ENCODE peak calls at places on chromosomes 6 and 20, in five cellular contexts. B, Y, I, N and X are unnamed samples.

GRCh38 chr6:18720075-18720474 is 332.9 kb downstream of the RNF144B start:
- DNase-seq in N (no peak), I (no peak), B (no peak), Y (no peak), X (no peak)

GRCh38 chr6:126546771-126547170 is 206.9 kb downstream of the CENPW start:
- DNase-seq in B (no peak), Y (no peak), N (no peak), I (no peak), X (no peak)

GRCh38 chr6:120378582-120379220 is 955.6 kb downstream of the TBC1D32 start:
- DNase-seq in Y (no peak), I (peak), N (no peak), B (no peak), X (peak)

GRCh38 chr6:152697634-152698033 is at the start of gene MYCT1:
- DNase-seq in N (no peak), B (no peak), I (no peak), Y (no peak), X (no peak)

GRCh38 chr6:100023798-100024197 is 29.8 kb upstream of the MCHR2 start:
- DNase-seq in I (no peak), B (no peak), N (no peak), Y (no peak), X (no peak)

GRCh38 chr6:122033564-122034181 is 365.8 kb upstream of the HSF2 start:
- DNase-seq in N (no peak), Y (no peak), I (peak), B (peak), X (peak)

GRCh38 chr6:10414766-10415592 is at the start of gene TFAP2A:
- DNase-seq in B (peak), N (no peak), Y (peak), I (peak), X (no peak)

GRCh38 chr20:35273449-35274171 is 4.3 kb downstream of the MMP24OS start:
- DNase-seq in I (no peak), N (no peak), Y (no peak), B (no peak), X (no peak)

GRCh38 chr6:26286168-26286854 is 78.7 kb upstream of the BTN3A2 start:
- DNase-seq in N (no peak), B (peak), I (peak), Y (peak), X (peak)

GRCh38 chr6:128335963-128336362 is 184.4 kb downstream of the PTPRK start:
- DNase-seq in B (no peak), Y (no peak), N (no peak), I (no peak), X (no peak)

GRCh38 chr6:169590376-169590939 is 111.4 kb downstream of the WDR27 start:
- DNase-seq in I (no peak), Y (no peak), B (no peak), N (no peak), X (no peak)

GRCh38 chr20:12166053-12166717 is 248.5 kb downstream of the BTBD3 start:
- DNase-seq in N (peak), Y (peak), I (no peak), B (peak), X (peak)

GRCh38 chr6:15913573-15913972 is 215.3 kb upstream of the MYLIP start:
- DNase-seq in N (no peak), I (no peak), B (no peak), Y (no peak), X (no peak)

GRCh38 chr6:161001421-161001820 is 9.9 kb downstream of the MAP3K4 start:
- DNase-seq in I (no peak), B (no peak), Y (no peak), N (no peak), X (no peak)

GRCh38 chr6:168744866-168745265 is 303.9 kb downstream of the SMOC2 start:
- DNase-seq in I (no peak), Y (no peak), B (no peak), N (no peak), X (no peak)

GRCh38 chr20:51800769-51801219 is 1.5 kb downstream of the SALL4 start:
- DNase-seq in N (no peak), B (no peak), Y (no peak), I (no peak), X (peak)

GRCh38 chr6:81169166-81169565 is 583.3 kb downstream of the TENT5A start:
- DNase-seq in B (peak), Y (no peak), I (no peak), N (no peak), X (peak)

GRCh38 chr6:18432180-18432579 is 45.0 kb downstream of the RNF144B start:
- DNase-seq in Y (no peak), N (peak), B (peak), I (no peak), X (peak)

GRCh38 chr20:59121714-59122376 is 41.8 kb upstream of the ZNF831 start:
- DNase-seq in N (no peak), B (no peak), Y (no peak), I (no peak), X (no peak)

GRCh38 chr20:38270869-38271608 is 10.5 kb upstream of the KIAA1755 start:
- DNase-seq in I (no peak), Y (no peak), B (peak), N (peak), X (peak)

GRCh38 chr20:38271609-38272120 is 11.1 kb upstream of the KIAA1755 start:
- DNase-seq in Y (no peak), I (no peak), N (no peak), B (no peak), X (no peak)

GRCh38 chr20:38272961-38273360 is 12.4 kb upstream of the KIAA1755 start:
- DNase-seq in N (no peak), Y (no peak), B (peak), I (no peak), X (peak)

GRCh38 chr20:38269715-38270114 is 9.2 kb upstream of the KIAA1755 start:
- DNase-seq in Y (no peak), N (no peak), I (no peak), B (no peak), X (no peak)

DNA sequence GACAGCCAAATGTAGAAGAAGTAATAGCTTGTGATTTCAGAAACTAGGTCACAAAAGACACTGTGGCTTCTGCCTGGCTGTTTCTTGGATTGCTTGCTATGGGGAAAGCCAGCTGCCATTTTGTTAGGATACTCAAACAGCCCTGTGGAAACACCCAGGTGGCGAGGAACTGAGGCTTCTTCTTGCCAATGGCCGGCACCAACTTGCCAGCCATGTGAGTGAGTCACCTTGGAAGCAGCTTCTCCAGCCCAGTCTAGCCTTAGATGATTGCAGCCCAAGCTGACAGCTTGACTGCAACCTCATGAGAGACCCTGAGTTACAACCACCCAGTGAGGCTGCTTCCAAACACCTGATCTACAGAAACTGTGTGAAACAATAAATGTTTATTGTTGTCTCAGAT is 11.9 kb upstream of the KIAA1755 start:
- DNase-seq in B (no peak), I (no peak), N (no peak), Y (no peak), X (peak)
- H3K4me3 ChIP-seq in B (no peak), I (no peak), N (no peak), Y (no peak), X (no peak)

GRCh38 chr6:44062771-44063560 is 64.3 kb downstream of the MRPL14 start:
- DNase-seq in N (no peak), I (peak), B (no peak), Y (no peak), X (no peak)
- TF ChIP-seq CTCF in N (peak), I (peak), B (peak), Y (peak), X (peak)

DNA sequence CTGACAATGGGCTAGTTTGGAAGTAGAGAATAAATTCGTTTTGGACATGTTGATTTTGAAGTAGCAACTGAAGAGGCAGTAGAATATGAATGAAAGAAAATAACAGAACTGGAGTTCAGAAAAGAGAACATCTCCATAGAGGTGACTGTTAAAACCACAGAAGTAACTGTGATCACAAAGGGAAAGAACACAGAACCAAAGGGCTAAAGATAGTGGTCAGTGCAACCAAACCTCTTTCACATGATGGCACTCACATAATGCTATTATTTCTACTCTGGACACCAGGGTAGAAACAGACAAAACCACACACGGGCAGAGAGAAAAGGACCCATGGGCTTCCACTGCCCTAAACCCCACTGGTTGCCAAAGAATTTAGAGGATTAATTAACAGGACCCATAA is 58.5 kb downstream of the CDK19 start:
- DNase-seq in Y (no peak), I (no peak), N (no peak), B (no peak), X (no peak)
- H3K4me3 ChIP-seq in Y (no peak), I (no peak), N (no peak), B (no peak), X (no peak)

DNA sequence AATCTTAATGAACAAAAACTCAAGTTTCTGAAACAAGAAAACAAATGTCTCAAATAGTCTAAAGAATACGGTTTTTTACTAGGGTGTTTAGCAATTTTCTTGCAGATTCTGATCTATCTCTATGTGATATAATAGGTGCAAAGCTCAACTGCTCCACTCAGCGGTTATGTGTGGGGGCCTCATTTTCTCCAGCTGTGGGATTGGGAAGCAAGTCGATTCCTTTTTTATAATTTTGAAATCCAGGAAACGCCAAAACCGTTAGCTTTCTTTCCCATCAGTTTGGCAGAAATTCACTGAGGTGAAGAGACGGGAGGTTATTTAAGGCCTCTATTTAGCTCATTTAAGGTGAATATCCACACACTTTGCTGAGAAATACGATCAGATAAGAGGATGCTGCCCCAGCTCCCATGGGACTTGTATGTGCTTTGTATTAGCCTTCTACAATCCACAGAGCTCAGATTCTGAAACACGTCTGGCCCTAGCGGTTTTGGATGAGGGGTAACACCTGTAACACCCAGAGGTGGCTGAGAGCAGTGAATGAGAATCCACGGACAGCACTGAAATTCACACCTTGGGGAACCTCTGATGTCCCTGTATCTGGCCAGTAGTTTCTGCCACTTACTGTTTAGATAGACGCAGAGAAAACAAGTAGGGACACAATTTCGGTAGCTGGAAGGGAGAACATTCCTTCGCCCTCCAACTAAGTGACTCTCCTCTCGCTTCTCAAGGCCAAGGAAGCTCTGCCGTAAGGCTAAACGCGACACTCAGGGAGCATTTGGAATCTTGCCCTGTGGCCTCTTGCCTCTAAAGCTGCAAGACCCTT is 6.6 kb upstream of the BCAS4 start:
- DNase-seq in I (peak), Y (no peak), B (peak), N (no peak), X (peak)
- TF ChIP-seq CTCF in I (peak), Y (peak), B (peak), N (peak), X (peak)

GRCh38 chr6:146914563-146915483 is 289.4 kb upstream of the STXBP5 start:
- DNase-seq in Y (peak), I (peak), B (peak), N (peak), X (peak)
- H3K4me3 ChIP-seq in Y (peak), I (peak), B (peak), N (peak), X (peak)

DNA sequence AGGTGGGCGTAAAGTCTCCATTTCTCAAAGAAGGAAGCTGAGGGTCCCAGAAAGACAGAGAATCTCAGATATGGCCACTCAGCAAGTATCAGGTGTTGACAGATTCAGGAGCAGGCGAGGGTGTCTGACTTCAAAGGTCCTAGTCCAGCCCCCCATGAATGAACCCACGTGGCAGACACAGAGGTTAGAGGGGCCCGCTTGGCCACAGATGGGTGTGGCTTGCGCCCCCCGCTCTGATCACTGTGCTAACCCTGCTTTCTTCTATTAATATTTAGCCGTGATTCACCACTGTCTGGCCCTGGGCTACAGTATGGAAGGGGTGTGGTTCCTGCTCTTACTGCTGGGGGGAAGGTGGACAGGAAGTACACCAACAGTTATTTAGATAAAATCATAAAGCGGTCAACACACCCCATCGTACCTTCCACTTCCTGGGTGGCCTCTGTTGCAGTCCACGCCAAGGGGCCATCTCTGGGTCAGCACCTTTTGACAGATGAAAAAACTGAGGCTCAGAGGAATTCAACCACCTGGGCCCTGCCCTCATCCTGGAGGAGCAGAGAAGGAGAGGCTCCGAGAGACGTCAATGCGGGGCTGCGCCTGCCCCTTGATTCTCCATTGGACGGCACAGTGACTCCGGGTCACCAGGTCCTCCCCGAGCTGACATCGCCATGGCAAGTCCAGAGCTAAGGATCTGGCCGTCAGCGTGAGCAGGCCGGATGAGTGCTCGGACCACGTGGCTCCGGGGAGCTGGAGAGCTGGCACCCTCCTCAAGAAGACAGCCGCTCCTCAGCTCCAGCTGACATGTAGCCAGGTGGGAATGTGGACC is 206.3 kb downstream of the PREX1 start:
- DNase-seq in I (peak), N (no peak), B (peak), Y (no peak), X (no peak)
- TF ChIP-seq CTCF in I (no peak), N (no peak), B (no peak), Y (no peak), X (no peak)

GRCh38 chr20:10603378-10603777 is 70.4 kb downstream of the JAG1 start:
- DNase-seq in I (no peak), N (no peak), B (peak), Y (no peak), X (no peak)
- H3K4me3 ChIP-seq in I (no peak), N (no peak), B (no peak), Y (no peak), X (no peak)

GRCh38 chr6:116078522-116078921 is 17.8 kb upstream of the FRK start:
- DNase-seq in Y (no peak), I (no peak), N (no peak), B (no peak), X (no peak)
- TF ChIP-seq CTCF in Y (no peak), I (no peak), N (no peak), B (peak), X (no peak)

DNA sequence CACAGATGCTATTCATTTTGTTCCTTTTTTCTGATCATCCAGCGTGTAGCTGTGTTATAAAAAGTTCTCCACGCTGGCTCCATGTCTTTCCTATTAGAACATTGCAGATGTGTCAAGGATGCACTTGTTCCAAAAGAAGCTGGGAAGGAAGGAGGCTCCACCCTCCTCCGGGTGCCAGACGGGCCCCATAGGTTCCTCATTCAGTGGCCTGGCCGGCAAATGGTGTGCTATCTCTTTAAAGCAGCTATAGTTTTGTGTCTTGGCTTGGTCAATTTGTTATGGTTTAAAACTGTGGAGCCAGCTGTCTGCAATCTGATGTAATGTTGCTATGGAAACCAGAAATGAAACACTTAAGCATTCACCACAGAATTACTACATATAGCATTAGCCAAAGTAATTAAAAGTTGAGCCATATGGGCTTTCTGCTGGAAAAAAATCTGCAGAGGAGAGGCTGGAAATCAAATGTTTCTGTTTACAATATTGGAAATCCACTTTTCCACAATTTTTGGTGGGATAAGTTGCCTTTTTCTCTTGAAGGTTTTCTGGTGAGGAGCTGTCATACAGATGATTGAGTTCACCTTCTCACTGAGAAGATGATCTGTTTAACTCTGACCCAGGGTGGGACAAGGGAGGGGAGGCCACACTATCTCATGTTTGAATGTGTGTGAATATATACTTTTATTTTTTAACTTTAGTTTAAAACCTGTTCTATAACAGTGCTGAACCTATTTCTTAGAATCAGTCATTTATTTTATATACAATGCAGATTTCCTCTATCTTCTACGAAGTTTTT is 167.3 kb downstream of the SASH1 start:
- DNase-seq in N (peak), Y (no peak), B (peak), I (no peak), X (peak)
- H3K4me3 ChIP-seq in N (peak), Y (peak), B (peak), I (no peak), X (peak)

GRCh38 chr6:155262655-155263054 is 1.2 kb upstream of the CLDN20 start:
- DNase-seq in B (no peak), I (no peak), N (no peak), Y (no peak), X (no peak)

GRCh38 chr6:155267411-155267810 is 3.6 kb downstream of the CLDN20 start:
- DNase-seq in B (no peak), N (no peak), I (no peak), Y (no peak), X (no peak)

GRCh38 chr6:155263373-155264063 is at the start of gene CLDN20:
- DNase-seq in N (no peak), Y (no peak), B (no peak), I (no peak), X (no peak)

GRCh38 chr6:155264704-155265320 is 999 bp downstream of the CLDN20 start:
- DNase-seq in I (no peak), B (no peak), Y (no peak), N (no peak), X (no peak)

DNA sequence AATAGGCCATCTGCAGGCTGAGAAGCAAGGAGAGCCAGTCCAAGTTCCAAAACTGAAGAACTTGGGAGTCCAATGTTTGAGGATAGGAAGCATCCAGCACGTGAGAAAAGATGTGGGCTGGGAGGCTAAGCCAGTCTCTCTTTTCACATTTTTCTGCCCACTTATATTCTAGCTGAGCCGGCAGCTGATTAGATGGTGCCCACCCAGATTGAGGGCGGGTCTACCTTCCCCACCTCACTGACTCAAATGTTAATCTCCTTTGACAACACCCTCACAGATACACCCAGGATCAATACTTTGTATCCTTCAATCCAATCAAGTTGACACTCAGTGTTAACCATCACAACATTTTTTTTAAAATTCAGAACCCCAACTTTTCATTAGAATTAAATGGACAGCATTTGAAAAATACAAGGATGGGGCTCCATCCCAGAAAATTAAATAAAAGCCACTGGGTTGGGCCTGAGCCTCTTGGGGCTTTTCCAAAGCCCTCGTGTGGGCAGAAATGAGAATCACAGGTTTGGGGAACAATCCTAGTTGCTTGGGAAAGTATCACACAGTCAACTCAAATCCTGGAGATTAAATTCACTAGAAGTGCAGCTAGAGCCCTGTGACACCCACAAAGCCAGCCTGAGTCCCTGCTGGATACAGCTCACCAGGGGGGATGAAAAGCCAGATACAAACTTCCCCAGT is 2.2 kb downstream of the CLDN20 start:
- DNase-seq in I (no peak), N (no peak), Y (no peak), B (no peak), X (no peak)
- TF ChIP-seq CTCF in I (no peak), N (no peak), Y (no peak), B (peak), X (peak)